ENCODE peak calls at places on chromosomes 6 and 20, in six cellular contexts. M is LoVo, N is nephron progenitor cell, Z is left colon, W is heart left ventricle, I is GM23338. U is an unnamed sample.

GRCh38 chr6:51494342-51494741 is 593.1 kb downstream of the PKHD1 start:
- DNase-seq in M (no peak), N (no peak), Z (no peak), W (no peak), I (peak; percentile 29), U (no peak)

GRCh38 chr20:48738399-48739304 is 89.1 kb downstream of the PREX1 start:
- DNase-seq in M (no peak), N (no peak), Z (peak; percentile 50), W (no peak), I (no peak), U (peak; percentile 85)

GRCh38 chr6:18212231-18212630 is 52.1 kb downstream of the DEK start:
- DNase-seq in M (no peak), N (no peak), Z (no peak), W (no peak), I (no peak), U (no peak)

GRCh38 chr6:132063738-132064137 is 112.6 kb upstream of the CCN2 start:
- DNase-seq in M (peak; percentile 51), N (no peak), Z (no peak), W (no peak), I (no peak), U (no peak)

GRCh38 chr6:34630040-34630439 is 66.5 kb downstream of the ILRUN start:
- DNase-seq in M (peak; percentile 47), N (no peak), Z (no peak), W (no peak), I (no peak), U (no peak)

GRCh38 chr6:159203304-159204005 is 34.3 kb downstream of the FNDC1 start:
- DNase-seq in M (no peak), N (no peak), Z (no peak), W (no peak), I (no peak), U (no peak)

GRCh38 chr6:164569503-164569902 is 739.9 kb downstream of the C6orf118 start:
- DNase-seq in M (no peak), N (no peak), Z (no peak), W (no peak), I (peak; percentile 28), U (no peak)

GRCh38 chr6:70709826-70710225 is 42.1 kb downstream of the SMAP1 start:
- DNase-seq in M (peak; percentile 12), N (no peak), Z (no peak), W (no peak), I (no peak), U (no peak)

GRCh38 chr6:70985151-70985550 is 28.3 kb upstream of the B3GAT2 start:
- DNase-seq in M (no peak), N (no peak), Z (no peak), W (no peak), I (no peak), U (no peak)

GRCh38 chr6:106080106-106081095 is 5.7 kb upstream of the PRDM1 start:
- DNase-seq in M (no peak), N (no peak), Z (no peak), W (no peak), I (no peak), U (no peak)

GRCh38 chr6:5164092-5164491 is 79.0 kb downstream of the PPP1R3G start:
- DNase-seq in M (no peak), N (no peak), Z (no peak), W (no peak), I (no peak), U (no peak)

GRCh38 chr6:138465007-138465645 is 34.2 kb downstream of the NHSL1 start:
- DNase-seq in M (peak; percentile 42), N (no peak), Z (no peak), W (no peak), I (peak; percentile 17), U (no peak)

GRCh38 chr20:62587757-62588402 is 54.4 kb upstream of the SLCO4A1 start:
- DNase-seq in M (no peak), N (peak; percentile 80), Z (no peak), W (no peak), I (peak; percentile 76), U (peak; percentile 26)

GRCh38 chr6:30926644-30927043 is 5.3 kb downstream of the SFTA2 start:
- DNase-seq in M (peak; percentile 24), N (no peak), Z (peak; percentile 56), W (no peak), I (no peak), U (no peak)

GRCh38 chr6:44563397-44563796 is 175.9 kb downstream of the CDC5L start:
- DNase-seq in M (no peak), N (no peak), Z (no peak), W (no peak), I (peak; percentile 4), U (no peak)

GRCh38 chr6:160454303-160454702 is 106.1 kb downstream of the SLC22A3 start:
- DNase-seq in M (no peak), N (no peak), Z (no peak), W (no peak), I (no peak), U (no peak)

GRCh38 chr6:169265486-169266131 is 12.0 kb upstream of the THBS2 start:
- DNase-seq in M (no peak), N (no peak), Z (no peak), W (no peak), I (no peak), U (no peak)

GRCh38 chr6:8182209-8182845 is 80.0 kb upstream of the EEF1E1 start:
- DNase-seq in M (no peak), N (no peak), Z (no peak), W (no peak), I (no peak), U (no peak)

GRCh38 chr20:53578492-53579222 is 15.0 kb downstream of the ZNF217 start:
- DNase-seq in M (peak; percentile 88), N (peak; percentile 48), Z (no peak), W (peak; percentile 68), I (peak; percentile 96), U (peak; percentile 55)

GRCh38 chr6:147909645-147910044 is 401.2 kb downstream of the SAMD5 start:
- DNase-seq in M (no peak), N (no peak), Z (no peak), W (no peak), I (no peak), U (no peak)

GRCh38 chr6:73519943-73520687 is 717 bp downstream of the EEF1A1 start:
- DNase-seq in M (peak; percentile 68), N (peak; percentile 64), Z (peak; percentile 67), W (peak; percentile 75), I (peak; percentile 57), U (peak; percentile 84)

GRCh38 chr6:140858381-140858971 is 1274.2 kb upstream of the GJE1 start:
- DNase-seq in M (no peak), N (no peak), Z (no peak), W (no peak), I (no peak), U (no peak)

GRCh38 chr6:166739655-166740318 is 112.7 kb upstream of the RPS6KA2 start:
- DNase-seq in M (no peak), N (no peak), Z (no peak), W (no peak), I (no peak), U (peak; percentile 15)

GRCh38 chr20:33306228-33306627 is 23.2 kb downstream of the BPIFB1 start:
- DNase-seq in M (no peak), N (no peak), Z (no peak), W (no peak), I (no peak), U (no peak)

GRCh38 chr6:82216549-82216948 is 31.0 kb downstream of the IBTK start:
- DNase-seq in M (no peak), N (no peak), Z (no peak), W (no peak), I (no peak), U (no peak)

GRCh38 chr6:24824142-24824755 is 25.5 kb upstream of the ARMH2 start:
- DNase-seq in M (no peak), N (no peak), Z (no peak), W (no peak), I (no peak), U (no peak)

GRCh38 chr6:43801489-43802181 is 31.6 kb downstream of the VEGFA start:
- DNase-seq in M (no peak), N (no peak), Z (no peak), W (no peak), I (no peak), U (no peak)

GRCh38 chr6:35691027-35691824 is 2.5 kb upstream of the FKBP5 start:
- DNase-seq in M (no peak), N (peak; percentile 5), Z (peak; percentile 86), W (peak; percentile 51), I (no peak), U (no peak)

U was measured in activated CD4-positive, alpha-beta memory T cell treated with anti-CD3 and anti-CD28 coated beads, Interleukin-2, amount 10 ng/mL, durations not matched to agents 7 days and 5 days.